ENCODE peak calls at places on chromosome 3, in five cellular contexts. O, R, N, J and A are unnamed samples.

GRCh38 chr3:133490468-133491351 is 82.8 kb upstream of the CDV3 start:
- DNase-seq in O (no peak), R (no peak), N (no peak), J (peak), A (no peak)

GRCh38 chr3:29186131-29186599 is 94.7 kb upstream of the RBMS3 start:
- DNase-seq in O (no peak), R (no peak), N (no peak), J (no peak), A (no peak)

GRCh38 chr3:24454862-24455261 is 39.8 kb downstream of the THRB start:
- DNase-seq in O (no peak), R (no peak), N (no peak), J (no peak), A (no peak)

GRCh38 chr3:134002326-134002725 is 27.4 kb downstream of the SLCO2A1 start:
- DNase-seq in O (no peak), R (no peak), N (no peak), J (no peak), A (no peak)

GRCh38 chr3:173092038-173092437 is 49.0 kb downstream of the SPATA16 start:
- DNase-seq in O (no peak), R (no peak), N (no peak), J (no peak), A (no peak)

GRCh38 chr3:117278424-117279190 is 569.0 kb downstream of the TUSC7 start:
- DNase-seq in O (no peak), R (peak), N (no peak), J (peak), A (no peak)

GRCh38 chr3:172107403-172107802 is 68.0 kb downstream of the FNDC3B start:
- DNase-seq in O (no peak), R (no peak), N (no peak), J (peak), A (no peak)

GRCh38 chr3:134334231-134334900 is 39.9 kb downstream of the AMOTL2 start:
- DNase-seq in O (no peak), R (no peak), N (no peak), J (no peak), A (no peak)

GRCh38 chr3:194277547-194278091 is 73.5 kb downstream of the CPN2 start:
- DNase-seq in O (no peak), R (no peak), N (no peak), J (no peak), A (no peak)

GRCh38 chr3:179710079-179710478 is 57.2 kb downstream of the USP13 start:
- DNase-seq in O (no peak), R (no peak), N (no peak), J (no peak), A (no peak)

GRCh38 chr3:97821413-97821809 is 400 bp upstream of the CRYBG3 start:
- DNase-seq in O (no peak), R (no peak), N (peak), J (no peak), A (peak)

GRCh38 chr3:111128884-111129283 is 57.3 kb downstream of the NECTIN3 start:
- DNase-seq in O (no peak), R (no peak), N (no peak), J (no peak), A (no peak)

GRCh38 chr3:124269619-124270018 is 277.7 kb upstream of the ROPN1 start:
- DNase-seq in O (no peak), R (no peak), N (no peak), J (no peak), A (no peak)

GRCh38 chr3:119580148-119580760 is 962 bp downstream of the ADPRH start:
- DNase-seq in O (no peak), R (no peak), N (peak), J (no peak), A (no peak)

GRCh38 chr3:172658344-172659245 is 52.3 kb downstream of the NCEH1 start:
- DNase-seq in O (no peak), R (peak), N (no peak), J (no peak), A (peak)

DNA sequence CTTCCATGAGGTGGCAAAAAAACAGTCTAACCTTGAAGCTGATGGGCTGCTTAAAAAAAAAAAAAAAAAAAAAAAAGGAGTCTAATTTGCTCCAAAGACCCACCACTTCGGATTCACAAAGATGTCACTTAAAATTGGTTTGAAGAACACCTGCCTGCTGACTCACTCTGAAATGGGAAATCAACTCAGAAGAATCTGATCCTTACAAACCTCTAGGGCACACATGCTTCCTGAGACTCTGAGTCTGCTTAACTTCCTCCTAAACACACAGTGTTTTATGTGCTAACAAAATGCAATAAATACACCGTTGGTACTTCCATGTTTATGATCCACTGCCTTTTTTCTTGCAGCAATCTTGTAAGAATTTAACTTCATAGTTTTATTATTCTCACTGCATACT is 72.9 kb upstream of the FRMD4B start:
- DNase-seq in O (no peak), R (no peak), N (no peak), J (no peak), A (no peak)
- TF ChIP-seq ATF2 in O (no peak), R (no peak), N (no peak), J (no peak), A (no peak)

GRCh38 chr3:53764376-53764775 is 81.8 kb downstream of the CHDH start:
- DNase-seq in O (no peak), R (no peak), N (no peak), J (no peak), A (no peak)

GRCh38 chr3:53765753-53766152 is 80.5 kb downstream of the CHDH start:
- DNase-seq in O (no peak), R (no peak), N (no peak), J (no peak), A (no peak)

GRCh38 chr3:53766706-53767105 is 79.5 kb downstream of the CHDH start:
- DNase-seq in O (no peak), R (peak), N (no peak), J (no peak), A (no peak)

GRCh38 chr3:53772562-53773329 is 73.5 kb downstream of the CHDH start:
- DNase-seq in O (no peak), R (no peak), N (no peak), J (no peak), A (no peak)

GRCh38 chr3:53768478-53769459 is 77.5 kb downstream of the CHDH start:
- DNase-seq in O (no peak), R (no peak), N (no peak), J (no peak), A (no peak)
- TF ChIP-seq ATF2 in O (no peak), R (no peak), N (no peak), J (no peak), A (no peak)

GRCh38 chr3:73745429-73746247 is 120.9 kb upstream of the PDZRN3 start:
- DNase-seq in O (no peak), R (no peak), N (no peak), J (no peak), A (no peak)
- TF ChIP-seq ATF2 in O (no peak), R (no peak), N (no peak), J (no peak), A (no peak)

GRCh38 chr3:129665024-129665768 is 58.7 kb upstream of the PLXND1 start:
- DNase-seq in O (no peak), R (peak), N (no peak), J (no peak), A (no peak)
- TF ChIP-seq ATF2 in O (no peak), R (no peak), N (no peak), J (no peak), A (no peak)

GRCh38 chr3:152769523-152769922 is 65.4 kb upstream of the P2RY1 start:
- DNase-seq in O (no peak), R (no peak), N (no peak), J (no peak), A (no peak)
- TF ChIP-seq ATF2 in O (no peak), R (no peak), N (no peak), J (peak), A (no peak)

GRCh38 chr3:155889212-155889611 is 18.8 kb downstream of the GMPS start:
- DNase-seq in O (peak), R (no peak), N (no peak), J (no peak), A (no peak)
- TF ChIP-seq ATF2 in O (no peak), R (no peak), N (no peak), J (no peak), A (no peak)

GRCh38 chr3:176867681-176868663 is 329.3 kb downstream of the TBL1XR1 start:
- DNase-seq in O (no peak), R (no peak), N (no peak), J (no peak), A (no peak)
- TF ChIP-seq ATF2 in O (no peak), R (no peak), N (no peak), J (no peak), A (no peak)